ENCODE peak calls at places on chromosomes 2 and 18, in four cellular contexts. One of them, this sample, is unnamed.

GRCh38 chr2:9191044-9191481 is 15.5 kb upstream of the ASAP2 start:
- DNase-seq in mesenchymal stem cell: peak
- DNase-seq in transverse colon: peak
- DNase-seq in kidney: peak
- DNase-seq in this sample: no peak

GRCh38 chr2:151162185-151162584 is 99.5 kb downstream of the RBM43 start:
- DNase-seq in transverse colon: no peak
- DNase-seq in kidney: no peak
- DNase-seq in mesenchymal stem cell: peak
- DNase-seq in this sample: no peak

GRCh38 chr2:96832751-96833507 is 10.9 kb downstream of the ANKRD23 start:
- DNase-seq in transverse colon: no peak
- DNase-seq in kidney: peak
- DNase-seq in mesenchymal stem cell: peak
- DNase-seq in this sample: no peak

GRCh38 chr2:234955091-234955511 is 3.3 kb downstream of the SH3BP4 start:
- DNase-seq in mesenchymal stem cell: no peak
- DNase-seq in kidney: no peak
- DNase-seq in transverse colon: no peak
- DNase-seq in this sample: no peak

GRCh38 chr2:112665113-112665780 is 19.5 kb downstream of the SLC20A1 start:
- DNase-seq in transverse colon: no peak
- DNase-seq in kidney: no peak
- DNase-seq in mesenchymal stem cell: no peak
- DNase-seq in this sample: no peak

GRCh38 chr2:233010569-233011267 is 2.3 kb downstream of the NGEF start:
- DNase-seq in transverse colon: no peak
- DNase-seq in kidney: no peak
- DNase-seq in mesenchymal stem cell: no peak
- DNase-seq in this sample: no peak

GRCh38 chr2:43939695-43940094 is 56.1 kb downstream of the LRPPRC start:
- DNase-seq in mesenchymal stem cell: no peak
- DNase-seq in transverse colon: no peak
- DNase-seq in kidney: no peak
- DNase-seq in this sample: no peak

GRCh38 chr18:55763298-55763697 is 175.3 kb upstream of the TCF4 start:
- DNase-seq in transverse colon: no peak
- DNase-seq in kidney: no peak
- DNase-seq in mesenchymal stem cell: peak
- DNase-seq in this sample: no peak

GRCh38 chr2:68837164-68837860 is 33.9 kb downstream of the BMP10 start:
- DNase-seq in transverse colon: peak
- DNase-seq in kidney: peak
- DNase-seq in mesenchymal stem cell: peak
- DNase-seq in this sample: peak

GRCh38 chr2:190979906-190980629 is 33.9 kb downstream of the STAT1 start:
- DNase-seq in mesenchymal stem cell: peak
- DNase-seq in kidney: peak
- DNase-seq in transverse colon: peak
- DNase-seq in this sample: no peak

GRCh38 chr2:10169581-10169980 is 47.0 kb downstream of the RRM2 start:
- DNase-seq in mesenchymal stem cell: no peak
- DNase-seq in transverse colon: no peak
- DNase-seq in kidney: no peak
- DNase-seq in this sample: no peak

GRCh38 chr2:43495727-43496126 is 100.1 kb downstream of the THADA start:
- DNase-seq in mesenchymal stem cell: no peak
- DNase-seq in kidney: no peak
- DNase-seq in transverse colon: no peak
- DNase-seq in this sample: no peak

GRCh38 chr2:88500691-88501090 is 48.2 kb upstream of the FOXI3 start:
- DNase-seq in kidney: no peak
- DNase-seq in mesenchymal stem cell: no peak
- DNase-seq in transverse colon: no peak
- DNase-seq in this sample: no peak

GRCh38 chr2:102141011-102141914 is 1.3 kb upstream of the IL1R1 start:
- DNase-seq in mesenchymal stem cell: peak
- DNase-seq in kidney: no peak
- DNase-seq in transverse colon: no peak
- DNase-seq in this sample: no peak

GRCh38 chr18:22347624-22348511 is 69.8 kb downstream of the CTAGE1 start:
- DNase-seq in mesenchymal stem cell: peak
- DNase-seq in transverse colon: peak
- DNase-seq in kidney: no peak
- DNase-seq in this sample: peak

GRCh38 chr2:194320520-194320919 is 1336.5 kb upstream of the SLC39A10 start:
- DNase-seq in transverse colon: no peak
- DNase-seq in kidney: no peak
- DNase-seq in mesenchymal stem cell: no peak
- DNase-seq in this sample: no peak

GRCh38 chr2:27303093-27304025 is 4.9 kb downstream of the UCN start:
- DNase-seq in transverse colon: peak
- DNase-seq in mesenchymal stem cell: peak
- DNase-seq in kidney: no peak
- DNase-seq in this sample: peak

GRCh38 chr2:217367464-217367863 is 507.6 kb upstream of the TNP1 start:
- DNase-seq in mesenchymal stem cell: no peak
- DNase-seq in transverse colon: no peak
- DNase-seq in kidney: no peak
- DNase-seq in this sample: no peak

GRCh38 chr2:73291093-73291460 is 2.3 kb downstream of the EGR4 start:
- DNase-seq in mesenchymal stem cell: peak
- DNase-seq in transverse colon: peak
- DNase-seq in kidney: peak
- DNase-seq in this sample: peak

GRCh38 chr18:22466608-22467390 is 49.1 kb upstream of the CTAGE1 start:
- DNase-seq in mesenchymal stem cell: peak
- DNase-seq in transverse colon: no peak
- DNase-seq in kidney: no peak
- DNase-seq in this sample: peak

GRCh38 chr2:53334610-53335009 is 433.0 kb upstream of the CHAC2 start:
- DNase-seq in transverse colon: no peak
- DNase-seq in mesenchymal stem cell: no peak
- DNase-seq in kidney: no peak
- DNase-seq in this sample: no peak

GRCh38 chr2:17115042-17115441 is 403.2 kb downstream of the RAD51AP2 start:
- DNase-seq in mesenchymal stem cell: no peak
- DNase-seq in transverse colon: no peak
- DNase-seq in kidney: no peak
- DNase-seq in this sample: no peak

GRCh38 chr2:203814661-203815540 is 52.7 kb upstream of the CTLA4 start:
- DNase-seq in mesenchymal stem cell: peak
- DNase-seq in kidney: peak
- DNase-seq in transverse colon: peak
- DNase-seq in this sample: peak

GRCh38 chr18:9719421-9719981 is 11.4 kb downstream of the RAB31 start:
- DNase-seq in mesenchymal stem cell: peak
- DNase-seq in kidney: peak
- DNase-seq in transverse colon: no peak
- DNase-seq in this sample: no peak

GRCh38 chr2:70101174-70101573 is 13.9 kb downstream of the PCBP1 start:
- DNase-seq in transverse colon: no peak
- DNase-seq in mesenchymal stem cell: no peak
- DNase-seq in kidney: no peak
- DNase-seq in this sample: no peak

GRCh38 chr2:70103531-70104061 is 16.3 kb downstream of the PCBP1 start:
- DNase-seq in transverse colon: no peak
- DNase-seq in kidney: no peak
- DNase-seq in mesenchymal stem cell: no peak
- DNase-seq in this sample: no peak

GRCh38 chr2:70099270-70099669 is 12.0 kb downstream of the PCBP1 start:
- DNase-seq in transverse colon: no peak
- DNase-seq in kidney: no peak
- DNase-seq in mesenchymal stem cell: no peak
- DNase-seq in this sample: no peak

GRCh38 chr2:70104231-70105111 is 17.2 kb downstream of the PCBP1 start:
- DNase-seq in kidney: no peak
- DNase-seq in mesenchymal stem cell: peak
- DNase-seq in transverse colon: peak
- DNase-seq in this sample: no peak
- H3K4me3 ChIP-seq in kidney: peak
- H3K4me3 ChIP-seq in mesenchymal stem cell: no peak
- H3K4me3 ChIP-seq in transverse colon: no peak
- H3K4me3 ChIP-seq in this sample: no peak

GRCh38 chr2:7989823-7990222 is 692.0 kb upstream of the ID2 start:
- DNase-seq in transverse colon: no peak
- DNase-seq in kidney: no peak
- DNase-seq in mesenchymal stem cell: no peak
- DNase-seq in this sample: no peak

GRCh38 chr2:7988440-7988839 is 693.4 kb upstream of the ID2 start:
- DNase-seq in transverse colon: no peak
- DNase-seq in kidney: no peak
- DNase-seq in mesenchymal stem cell: no peak
- DNase-seq in this sample: no peak

GRCh38 chr2:7994397-7994951 is 687.4 kb upstream of the ID2 start:
- DNase-seq in mesenchymal stem cell: no peak
- DNase-seq in kidney: no peak
- DNase-seq in transverse colon: no peak
- DNase-seq in this sample: peak

GRCh38 chr2:7997279-7997678 is 684.6 kb upstream of the ID2 start:
- DNase-seq in transverse colon: no peak
- DNase-seq in mesenchymal stem cell: no peak
- DNase-seq in kidney: no peak
- DNase-seq in this sample: no peak

GRCh38 chr2:7992612-7993596 is 689.0 kb upstream of the ID2 start:
- DNase-seq in transverse colon: no peak
- DNase-seq in kidney: no peak
- DNase-seq in mesenchymal stem cell: peak
- DNase-seq in this sample: no peak
- H3K4me3 ChIP-seq in transverse colon: no peak
- H3K4me3 ChIP-seq in kidney: no peak
- H3K4me3 ChIP-seq in mesenchymal stem cell: no peak
- H3K4me3 ChIP-seq in this sample: no peak

DNA sequence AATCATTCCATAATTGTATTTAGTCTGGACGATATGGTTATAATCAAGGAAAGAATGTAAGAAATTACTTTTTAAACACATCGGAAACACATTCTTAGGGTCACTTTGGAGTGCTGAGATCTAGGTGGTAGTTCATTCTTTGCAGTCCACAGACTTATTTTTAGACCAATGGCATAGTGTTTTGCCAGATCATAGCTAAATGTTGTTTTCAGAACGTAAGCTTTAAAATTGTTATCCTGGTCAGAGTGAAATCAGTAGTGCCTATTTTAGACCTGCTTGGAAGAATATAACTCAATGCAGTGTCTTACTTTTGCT is 4.3 kb downstream of the MYL12A start:
- DNase-seq in mesenchymal stem cell: peak
- DNase-seq in kidney: no peak
- DNase-seq in transverse colon: no peak
- DNase-seq in this sample: no peak
- H3K4me3 ChIP-seq in mesenchymal stem cell: no peak
- H3K4me3 ChIP-seq in kidney: no peak
- H3K4me3 ChIP-seq in transverse colon: no peak
- H3K4me3 ChIP-seq in this sample: no peak

DNA sequence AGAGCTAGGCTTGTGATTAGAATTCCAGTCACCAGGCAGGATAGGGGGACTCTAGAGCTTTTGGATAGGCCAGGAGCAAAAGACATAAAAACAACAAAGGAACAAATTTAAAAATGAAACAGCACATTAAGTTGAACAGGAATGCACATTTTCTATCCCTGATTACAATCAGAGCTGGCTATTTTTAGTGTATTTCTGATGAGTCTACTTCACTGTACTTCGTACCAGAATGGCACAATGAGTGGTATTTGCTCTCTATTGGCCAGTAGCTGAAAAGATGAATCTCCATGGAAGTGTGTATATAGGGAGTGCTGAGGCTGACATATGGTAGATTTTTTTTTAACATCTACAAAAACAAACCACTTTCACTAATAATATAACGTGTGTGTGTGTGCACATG is 34.2 kb upstream of the LRRTM1 start:
- DNase-seq in transverse colon: no peak
- DNase-seq in kidney: no peak
- DNase-seq in mesenchymal stem cell: no peak
- DNase-seq in this sample: no peak
- H3K4me3 ChIP-seq in transverse colon: no peak
- H3K4me3 ChIP-seq in kidney: no peak
- H3K4me3 ChIP-seq in mesenchymal stem cell: no peak
- H3K4me3 ChIP-seq in this sample: no peak